ENCODE peak calls at places on chromosomes 13 and 19, in ten cellular contexts. X, R, J, T, M, G, B, F, S and N are unnamed samples.

GRCh38 chr19:1455002-1455335 is 5.0 kb downstream of the APC2 start:
- DNase-seq in X (no peak), R (no peak), J (no peak), T (no peak), M (no peak), G (no peak), B (peak), F (no peak), S (no peak), N (no peak)

GRCh38 chr13:49315036-49315565 is 67.4 kb downstream of the CDADC1 start:
- DNase-seq in X (no peak), R (no peak), J (no peak), T (no peak), M (no peak), G (no peak), B (no peak), F (peak), S (no peak), N (peak)

GRCh38 chr13:57552441-57552840 is 79.1 kb upstream of the PCDH17 start:
- DNase-seq in X (no peak), R (no peak), J (no peak), T (no peak), M (no peak), G (no peak), B (no peak), F (no peak), S (no peak), N (no peak)

GRCh38 chr13:20414475-20415287 is 111.0 kb downstream of the CRYL1 start:
- DNase-seq in X (no peak), R (peak), J (no peak), T (no peak), M (no peak), G (no peak), B (no peak), F (no peak), S (no peak), N (no peak)

GRCh38 chr13:98503175-98504028 is 73.5 kb downstream of the STK24 start:
- DNase-seq in X (no peak), R (no peak), J (no peak), T (no peak), M (no peak), G (peak), B (no peak), F (peak), S (no peak), N (peak)

GRCh38 chr19:44839272-44839671 is 6.8 kb upstream of the NECTIN2 start:
- DNase-seq in X (no peak), R (no peak), J (no peak), T (no peak), M (no peak), G (no peak), B (no peak), F (no peak), S (no peak), N (no peak)

GRCh38 chr13:61950828-61951227 is 535.2 kb upstream of the PCDH20 start:
- DNase-seq in X (no peak), R (no peak), J (no peak), T (no peak), M (no peak), G (no peak), B (no peak), F (no peak), S (no peak), N (no peak)

GRCh38 chr13:20160346-20161274 is at the start of gene GJA3:
- DNase-seq in X (no peak), R (no peak), J (no peak), T (no peak), M (no peak), G (no peak), B (no peak), F (peak), S (no peak), N (peak)

GRCh38 chr19:4939466-4939865 is 29.4 kb upstream of the KDM4B start:
- DNase-seq in X (peak), R (no peak), J (no peak), T (no peak), M (no peak), G (no peak), B (no peak), F (no peak), S (no peak), N (no peak)

GRCh38 chr13:110993788-110994187 is 78.9 kb upstream of the ANKRD10 start:
- DNase-seq in X (no peak), R (no peak), J (no peak), T (no peak), M (no peak), G (no peak), B (no peak), F (no peak), S (no peak), N (no peak)

GRCh38 chr19:40921005-40921897 is 39.2 kb upstream of the CYP2A7 start:
- DNase-seq in X (no peak), R (peak), J (peak), T (no peak), M (no peak), G (no peak), B (peak), F (no peak), S (no peak), N (peak)

GRCh38 chr13:77353980-77354379 is 27.1 kb upstream of the MYCBP2 start:
- DNase-seq in X (no peak), R (no peak), J (no peak), T (peak), M (no peak), G (no peak), B (no peak), F (no peak), S (no peak), N (no peak)

GRCh38 chr19:7872306-7873204 is 1.6 kb downstream of the PRR36 start:
- DNase-seq in X (no peak), R (no peak), J (no peak), T (no peak), M (no peak), G (no peak), B (no peak), F (no peak), S (no peak), N (no peak)
- H3K4me3 ChIP-seq in X (peak), R (peak), J (no peak), T (no peak), M (no peak), G (peak), B (no peak), F (no peak), S (no peak), N (no peak)

DNA sequence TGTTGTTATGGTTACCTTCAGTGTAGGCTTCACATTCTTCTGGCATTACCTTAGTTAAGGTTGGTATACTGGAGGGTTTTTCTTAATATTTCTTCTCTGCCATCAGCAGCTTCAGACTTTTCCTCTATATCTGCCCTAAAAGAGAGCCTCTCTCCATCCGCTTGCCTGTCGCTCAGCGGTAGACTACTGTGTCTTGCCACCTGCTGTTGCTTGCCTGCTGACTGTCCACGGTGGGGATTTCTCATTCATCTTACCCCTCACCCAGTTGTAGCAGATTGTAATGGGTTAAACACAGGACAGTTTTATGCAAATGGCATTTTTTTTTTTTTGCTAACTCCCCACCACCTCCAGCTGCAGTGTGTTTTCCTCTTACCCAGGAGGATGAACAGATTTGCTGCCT is 577.2 kb downstream of the SLITRK5 start:
- DNase-seq in X (no peak), R (no peak), J (no peak), T (no peak), M (no peak), G (no peak), B (no peak), F (no peak), S (no peak), N (no peak)
- TF ChIP-seq CTCF in X (no peak), R (no peak), J (no peak), T (no peak), M (no peak), G (no peak), B (no peak), F (no peak), S (no peak), N (no peak)

DNA sequence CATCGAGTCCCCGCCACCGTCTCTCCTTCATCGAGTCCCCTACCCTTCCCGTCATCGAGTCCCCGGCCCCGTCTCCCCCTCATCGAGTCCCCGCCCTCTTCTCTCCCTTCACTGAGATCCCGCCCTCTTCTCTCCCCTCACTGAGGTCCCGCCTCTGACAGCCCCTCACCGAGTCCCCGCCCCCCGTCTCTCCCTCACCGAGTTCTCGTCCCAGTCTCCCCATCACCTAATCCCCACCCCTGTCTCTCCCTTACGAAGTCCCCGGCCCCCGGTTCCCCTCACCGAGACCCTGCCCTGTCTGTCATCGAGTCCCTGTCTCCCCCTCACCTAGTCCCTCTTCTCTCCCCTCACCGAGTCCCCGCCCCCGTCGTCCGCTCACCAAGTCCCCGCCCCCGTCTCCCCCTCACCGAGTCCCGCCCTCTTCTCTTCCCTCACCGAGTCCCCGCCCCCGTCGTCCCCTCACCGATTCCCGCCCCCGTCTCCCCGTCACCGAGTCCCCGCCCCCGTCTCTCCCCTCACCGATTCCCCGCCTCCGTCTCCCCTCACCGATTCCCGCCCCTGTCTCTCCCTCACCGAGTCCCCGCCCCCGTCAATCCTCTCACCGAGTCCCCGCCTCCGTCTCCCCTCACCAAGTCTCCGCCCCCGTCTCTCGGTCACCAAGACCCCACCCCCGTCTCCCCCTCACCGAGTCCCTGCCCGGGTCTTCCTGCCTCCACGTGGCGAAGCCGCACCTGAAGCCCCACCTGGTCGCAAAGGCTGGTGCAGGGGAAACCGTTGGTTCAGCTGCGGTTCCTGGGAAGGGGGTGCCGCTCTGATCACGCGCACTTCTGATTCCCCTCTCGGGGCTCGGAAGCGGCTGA is 23.9 kb upstream of the ZNF846 start:
- DNase-seq in X (peak), R (peak), J (peak), T (peak), M (peak), G (peak), B (peak), F (peak), S (peak), N (peak)
- H3K4me3 ChIP-seq in X (peak), R (peak), J (peak), T (peak), M (peak), G (peak), B (peak), F (peak), S (peak), N (peak)

DNA sequence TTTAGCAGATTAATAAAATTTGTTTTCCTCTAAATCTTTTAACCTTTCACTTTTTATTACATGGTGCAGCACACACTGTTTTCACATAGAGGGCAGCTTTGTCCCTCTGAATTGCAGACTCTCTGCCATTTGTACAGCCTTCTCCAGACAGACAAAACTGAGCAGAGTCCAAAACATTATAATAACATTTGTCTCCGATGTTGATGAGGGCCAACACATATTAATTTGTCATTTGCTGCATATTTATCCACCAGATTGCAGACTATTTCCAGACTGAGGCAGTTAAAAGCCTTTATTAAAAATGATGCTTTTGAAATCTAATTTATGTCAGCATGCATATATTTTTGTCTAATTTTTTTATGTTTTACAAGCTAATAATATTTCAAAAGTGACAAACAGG is 1251.9 kb upstream of the SLC10A2 start:
- DNase-seq in X (no peak), R (no peak), J (no peak), T (no peak), M (no peak), G (no peak), B (peak), F (peak), S (no peak), N (peak)
- TF ChIP-seq CTCF in X (peak), R (no peak), J (no peak), T (no peak), M (peak), G (no peak), B (peak), F (peak), S (peak), N (peak)

DNA sequence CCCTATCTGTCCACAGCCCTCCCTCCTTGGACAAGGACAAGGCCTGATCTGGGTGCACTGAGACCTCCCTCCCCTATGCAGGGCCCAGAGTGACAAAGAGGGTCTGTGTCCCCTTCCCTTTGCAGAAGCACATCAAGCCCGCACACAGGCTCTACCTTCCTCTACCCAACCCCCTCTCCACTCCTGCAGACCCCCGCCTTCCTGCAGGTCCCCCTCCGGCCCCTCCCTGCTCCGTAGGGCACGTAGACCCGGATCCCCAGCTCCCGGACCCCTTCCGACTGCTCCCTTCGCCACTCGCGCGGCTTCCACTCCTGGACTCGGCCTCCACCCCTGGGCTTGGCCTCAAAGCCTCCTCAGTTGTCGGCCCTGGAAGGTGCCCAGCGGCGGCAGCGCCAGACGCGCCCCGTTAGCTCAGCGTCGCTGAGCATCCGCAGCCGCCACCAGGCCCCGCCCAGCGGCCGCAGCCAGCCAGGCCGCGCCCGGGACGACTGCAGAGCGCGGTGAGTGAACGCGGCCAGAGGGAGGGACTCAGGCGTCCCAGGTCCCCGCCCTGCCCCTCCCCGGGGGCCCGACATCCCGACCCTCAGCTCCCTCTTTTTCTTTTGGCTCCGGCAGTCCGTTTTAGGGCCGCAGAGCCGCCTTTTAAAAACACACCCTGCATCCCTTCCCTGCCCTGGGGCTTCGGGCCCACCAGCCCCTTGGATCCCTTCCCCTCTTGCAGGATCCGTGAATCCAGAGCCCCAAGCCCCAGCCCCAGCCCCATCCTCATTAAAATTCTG is 1.6 kb upstream of the MYADM start:
- DNase-seq in X (peak), R (peak), J (peak), T (no peak), M (no peak), G (peak), B (peak), F (peak), S (no peak), N (peak)
- H3K4me3 ChIP-seq in X (peak), R (peak), J (peak), T (no peak), M (peak), G (peak), B (peak), F (peak), S (peak), N (peak)

GRCh38 chr19:51652266-51652665 is 5.6 kb upstream of the SIGLEC14 start:
- DNase-seq in X (no peak), R (no peak), J (no peak), T (no peak), M (no peak), G (no peak), B (no peak), F (no peak), S (no peak), N (no peak)

GRCh38 chr19:51651216-51651846 is 4.7 kb upstream of the SIGLEC14 start:
- DNase-seq in X (no peak), R (no peak), J (no peak), T (peak), M (no peak), G (no peak), B (no peak), F (no peak), S (no peak), N (no peak)

GRCh38 chr19:51653162-51653561 is 6.5 kb upstream of the SIGLEC14 start:
- DNase-seq in X (no peak), R (no peak), J (no peak), T (no peak), M (no peak), G (no peak), B (no peak), F (no peak), S (no peak), N (no peak)

DNA sequence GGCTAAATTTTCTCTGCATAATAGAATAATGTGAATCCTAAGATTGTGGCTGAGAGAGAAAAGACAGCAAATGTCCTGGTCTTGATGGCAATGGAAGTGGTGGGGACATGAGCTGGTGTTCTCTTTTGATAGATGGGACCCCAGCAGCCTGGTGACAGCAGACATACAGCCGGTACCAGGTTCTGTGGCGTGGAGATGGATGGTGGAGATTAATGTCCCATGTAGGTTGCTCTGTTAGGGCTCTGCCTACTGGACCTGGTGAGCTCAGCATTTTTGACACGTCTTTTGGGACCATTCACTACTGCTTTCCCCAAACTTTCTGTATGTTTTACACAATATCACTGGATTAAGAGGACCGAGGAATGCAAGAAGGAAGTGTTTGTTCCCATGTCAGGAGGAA is 8.2 kb upstream of the SIGLEC14 start:
- DNase-seq in X (no peak), R (no peak), J (no peak), T (no peak), M (no peak), G (no peak), B (no peak), F (no peak), S (no peak), N (peak)
- TF ChIP-seq CTCF in X (no peak), R (no peak), J (no peak), T (no peak), M (no peak), G (no peak), B (no peak), F (no peak), S (no peak), N (peak)

DNA sequence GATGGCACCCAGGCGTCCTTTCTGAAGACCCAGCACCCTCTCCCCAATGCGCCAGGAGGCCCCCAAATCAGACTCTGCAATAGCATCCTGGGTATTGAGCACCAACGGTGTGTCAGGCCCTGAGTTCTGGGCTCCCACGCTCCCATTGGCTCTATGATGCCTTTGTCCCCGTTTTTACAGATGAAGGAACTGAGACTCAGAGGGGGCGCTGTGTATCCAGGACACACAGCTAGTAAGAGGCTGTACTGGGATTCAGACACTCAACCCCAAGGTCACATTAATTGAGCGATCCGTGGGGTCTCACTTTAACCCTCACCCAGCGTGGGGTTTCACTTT is 42.5 kb downstream of the CYP4F22 start:
- DNase-seq in X (no peak), R (no peak), J (no peak), T (no peak), M (no peak), G (no peak), B (no peak), F (no peak), S (no peak), N (no peak)
- H3K4me3 ChIP-seq in X (peak), R (peak), J (peak), T (no peak), M (peak), G (peak), B (no peak), F (no peak), S (no peak), N (no peak)

GRCh38 chr13:46905249-46905648 is 8.4 kb upstream of the HTR2A start:
- DNase-seq in X (no peak), R (no peak), J (no peak), T (peak), M (no peak), G (no peak), B (no peak), F (peak), S (peak), N (peak)
- TF ChIP-seq CTCF in X (no peak), R (no peak), J (no peak), T (peak), M (peak), G (no peak), B (no peak), F (peak), S (peak), N (peak)

GRCh38 chr13:99980201-99981114 is 1.1 kb upstream of the ZIC2 start:
- DNase-seq in X (peak), R (peak), J (no peak), T (peak), M (no peak), G (peak), B (peak), F (peak), S (no peak), N (peak)

GRCh38 chr13:99982741-99983400 is 1.3 kb downstream of the ZIC2 start:
- DNase-seq in X (no peak), R (no peak), J (no peak), T (no peak), M (no peak), G (no peak), B (no peak), F (no peak), S (no peak), N (no peak)

GRCh38 chr13:99979453-99980200 is 2.0 kb upstream of the ZIC2 start:
- DNase-seq in X (peak), R (no peak), J (no peak), T (no peak), M (no peak), G (no peak), B (no peak), F (no peak), S (no peak), N (no peak)

GRCh38 chr13:99982021-99982740 is 597 bp downstream of the ZIC2 start:
- DNase-seq in X (no peak), R (no peak), J (no peak), T (no peak), M (no peak), G (no peak), B (no peak), F (no peak), S (no peak), N (no peak)

GRCh38 chr13:99981115-99982020 is at the start of gene ZIC2:
- DNase-seq in X (peak), R (no peak), J (no peak), T (no peak), M (no peak), G (no peak), B (no peak), F (peak), S (no peak), N (peak)
- H3K4me3 ChIP-seq in X (peak), R (peak), J (peak), T (no peak), M (peak), G (peak), B (no peak), F (peak), S (peak), N (peak)